ENCODE peak calls at places on chromosomes 16 and 17, in four cellular contexts. G is HEK293T, P is HepG2, Q is K562. F is an unnamed sample.

GRCh38 chr17:75032896-75033294 is 13.9 kb downstream of the ATP5PD start:
- DNase-seq in G (no peak), P (no peak), Q (no peak), F (no peak)

GRCh38 chr17:58692239-58693055 is at the start of gene RAD51C:
- DNase-seq in G (peak), P (peak), Q (peak), F (peak)

GRCh38 chr17:75394332-75394918 is 11.1 kb downstream of the GRB2 start:
- DNase-seq in G (no peak), P (no peak), Q (no peak), F (no peak)

GRCh38 chr17:7060165-7060890 is 16.4 kb upstream of the SLC16A11 start:
- DNase-seq in G (no peak), P (peak), Q (peak), F (no peak)

GRCh38 chr17:51636291-51636690 is 375.9 kb downstream of the UTP18 start:
- DNase-seq in G (no peak), P (no peak), Q (no peak), F (peak)

GRCh38 chr17:34312080-34312479 is 7.2 kb upstream of the CCL8 start:
- DNase-seq in G (no peak), P (no peak), Q (no peak), F (no peak)

GRCh38 chr16:48970216-48970615 is 311.4 kb downstream of the CBLN1 start:
- DNase-seq in G (no peak), P (no peak), Q (no peak), F (no peak)

GRCh38 chr16:77899416-77899815 is 111.1 kb downstream of the VAT1L start:
- DNase-seq in G (no peak), P (no peak), Q (no peak), F (no peak)

GRCh38 chr17:37562016-37562745 is 47.0 kb downstream of the SYNRG start:
- DNase-seq in G (no peak), P (no peak), Q (no peak), F (no peak)

GRCh38 chr16:67186550-67186950 is 2.8 kb upstream of the MATCAP1 start:
- DNase-seq in G (no peak), P (no peak), Q (no peak), F (peak)

GRCh38 chr17:14211778-14212177 is 24.9 kb downstream of the CDRT15 start:
- DNase-seq in G (peak), P (no peak), Q (peak), F (peak)

GRCh38 chr16:54178491-54178976 is 108.1 kb downstream of the IRX3 start:
- DNase-seq in G (no peak), P (no peak), Q (no peak), F (no peak)

GRCh38 chr16:2471653-2472487 is 773 bp downstream of the NTN3 start:
- DNase-seq in G (no peak), P (no peak), Q (no peak), F (no peak)

DNA sequence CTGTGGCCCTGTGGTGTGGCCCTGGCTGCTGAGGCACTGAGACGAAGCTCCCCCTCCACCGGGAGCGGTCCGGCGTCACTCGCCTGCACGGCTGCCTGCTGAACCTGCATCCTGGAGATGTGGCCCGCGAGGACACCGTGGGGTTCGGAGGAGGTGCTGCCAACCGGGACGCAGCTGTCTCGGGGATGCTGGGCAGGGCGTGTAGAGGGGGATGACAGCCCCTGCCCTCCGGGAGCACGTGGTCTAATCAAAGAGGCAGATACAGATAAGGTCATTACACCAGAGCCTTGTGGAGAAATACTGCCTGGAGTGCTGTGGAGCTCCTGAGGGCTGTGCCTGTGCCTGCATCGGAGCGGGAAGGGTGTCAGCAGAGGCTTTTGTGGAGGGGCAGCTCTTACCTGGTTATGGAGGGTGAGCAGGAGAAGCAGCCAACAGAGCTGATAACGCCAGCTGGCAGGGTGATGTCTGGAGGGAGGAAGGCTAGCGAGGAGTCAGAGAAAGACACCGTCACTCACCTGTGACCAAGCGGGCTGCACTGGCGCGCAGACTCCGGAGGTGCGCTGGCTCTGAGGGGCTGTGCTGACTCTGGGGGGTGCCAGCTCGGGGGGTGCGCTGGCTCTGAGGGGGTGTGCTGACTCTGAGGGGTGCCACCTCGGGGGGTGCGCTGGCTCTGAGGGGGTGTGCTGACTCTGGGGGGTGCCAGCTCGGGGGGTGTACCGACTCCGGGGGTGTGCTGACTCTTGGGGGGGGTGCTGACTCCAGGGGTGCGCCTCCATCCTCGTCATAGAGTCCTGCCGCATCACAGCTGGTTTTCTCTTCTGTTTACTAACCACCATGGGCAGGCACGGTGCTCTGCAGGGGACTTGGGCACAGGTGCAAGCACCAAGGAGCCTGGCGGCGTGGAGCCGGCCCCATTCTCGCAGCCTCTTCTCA is 104.7 kb upstream of the CHMP6 start:
- DNase-seq in G (no peak), P (no peak), Q (no peak), F (no peak)
- TF ChIP-seq ELF4 in G (no peak), P (no peak), Q (no peak), F (no peak)

GRCh38 chr17:81463506-81463905 is 49.1 kb downstream of the ACTG1 start:
- DNase-seq in G (no peak), P (no peak), Q (no peak), F (no peak)
- TF ChIP-seq ELF4 in G (no peak), P (no peak), Q (no peak), F (no peak)

GRCh38 chr16:56658476-56658875 is 717 bp downstream of the MT1F start:
- DNase-seq in G (no peak), P (no peak), Q (no peak), F (no peak)
- TF ChIP-seq ELF4 in G (no peak), P (no peak), Q (no peak), F (no peak)

DNA sequence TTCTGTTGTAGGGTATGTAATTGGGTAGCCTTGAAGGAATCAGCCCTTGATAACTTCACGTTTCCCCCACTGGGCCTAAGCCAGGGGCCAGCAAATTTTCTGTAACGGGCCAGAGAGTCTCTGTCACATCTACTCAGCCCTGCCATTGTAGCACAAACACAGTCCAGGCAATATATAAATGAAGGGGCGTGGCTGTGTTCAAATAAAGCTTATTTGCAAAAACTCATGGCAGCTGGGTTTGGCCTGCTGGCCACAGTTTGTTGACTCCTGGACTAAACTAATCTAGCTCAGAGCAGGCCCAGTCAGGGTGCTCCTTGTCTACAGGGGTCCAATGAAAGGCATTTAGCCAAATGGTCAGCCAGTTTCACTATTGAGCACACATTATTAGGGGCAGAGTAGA is 141.6 kb downstream of the CCDC182 start:
- DNase-seq in G (no peak), P (no peak), Q (no peak), F (no peak)
- TF ChIP-seq ELF4 in G (no peak), P (no peak), Q (no peak), F (no peak)

GRCh38 chr17:68401288-68401687 is 56.0 kb downstream of the WIPI1 start:
- DNase-seq in G (no peak), P (no peak), Q (no peak), F (no peak)

GRCh38 chr17:68398731-68399637 is 58.3 kb downstream of the WIPI1 start:
- DNase-seq in G (peak), P (peak), Q (peak), F (peak)

GRCh38 chr17:68396795-68397536 is 60.3 kb downstream of the WIPI1 start:
- DNase-seq in G (no peak), P (no peak), Q (no peak), F (no peak)

GRCh38 chr17:68400404-68400735 is 56.9 kb downstream of the WIPI1 start:
- DNase-seq in G (no peak), P (no peak), Q (no peak), F (no peak)

GRCh38 chr17:68399638-68400403 is 57.5 kb downstream of the WIPI1 start:
- DNase-seq in G (no peak), P (no peak), Q (no peak), F (no peak)
- TF ChIP-seq ELF4 in G (no peak), P (no peak), Q (no peak), F (no peak)

GRCh38 chr17:79041041-79041570 is 17.1 kb downstream of the C1QTNF1 start:
- DNase-seq in G (no peak), P (no peak), Q (no peak), F (no peak)

GRCh38 chr17:79039171-79039570 is 15.2 kb downstream of the C1QTNF1 start:
- DNase-seq in G (no peak), P (no peak), Q (no peak), F (no peak)

GRCh38 chr17:79036181-79036580 is 12.2 kb downstream of the C1QTNF1 start:
- DNase-seq in G (no peak), P (no peak), Q (no peak), F (no peak)

GRCh38 chr17:79036609-79037008 is 12.6 kb downstream of the C1QTNF1 start:
- DNase-seq in G (no peak), P (no peak), Q (peak), F (no peak)

DNA sequence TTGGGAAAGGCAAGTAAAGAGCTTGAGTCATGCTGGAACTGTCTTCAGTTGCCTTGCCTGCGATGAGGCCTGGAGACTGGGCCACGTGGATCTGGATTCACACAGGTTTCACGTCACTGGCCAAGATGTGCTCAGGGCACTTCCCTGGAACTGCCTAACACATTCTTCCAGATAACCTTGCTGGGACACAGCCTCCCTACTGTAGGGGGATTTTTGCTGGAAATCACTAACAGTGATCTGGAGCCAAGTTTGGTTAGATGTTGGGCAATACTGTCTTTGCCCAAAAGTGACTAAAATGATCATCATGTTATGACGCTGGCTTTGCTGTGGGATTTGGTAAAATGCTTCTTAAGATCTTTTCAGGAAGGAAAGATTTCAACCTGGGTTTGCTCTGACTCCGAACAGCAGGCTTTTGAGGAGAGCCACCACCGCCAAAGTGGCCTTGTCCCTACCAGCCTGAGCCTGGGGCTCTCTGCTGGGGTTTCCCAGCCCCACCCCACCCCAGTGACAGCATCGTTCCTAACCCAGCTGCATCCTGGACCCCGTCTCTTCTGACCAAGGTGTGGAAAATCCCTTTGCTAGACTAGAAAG is 14.7 kb downstream of the C1QTNF1 start:
- DNase-seq in G (no peak), P (no peak), Q (no peak), F (no peak)
- TF ChIP-seq ELF4 in G (no peak), P (no peak), Q (no peak), F (no peak)

DNA sequence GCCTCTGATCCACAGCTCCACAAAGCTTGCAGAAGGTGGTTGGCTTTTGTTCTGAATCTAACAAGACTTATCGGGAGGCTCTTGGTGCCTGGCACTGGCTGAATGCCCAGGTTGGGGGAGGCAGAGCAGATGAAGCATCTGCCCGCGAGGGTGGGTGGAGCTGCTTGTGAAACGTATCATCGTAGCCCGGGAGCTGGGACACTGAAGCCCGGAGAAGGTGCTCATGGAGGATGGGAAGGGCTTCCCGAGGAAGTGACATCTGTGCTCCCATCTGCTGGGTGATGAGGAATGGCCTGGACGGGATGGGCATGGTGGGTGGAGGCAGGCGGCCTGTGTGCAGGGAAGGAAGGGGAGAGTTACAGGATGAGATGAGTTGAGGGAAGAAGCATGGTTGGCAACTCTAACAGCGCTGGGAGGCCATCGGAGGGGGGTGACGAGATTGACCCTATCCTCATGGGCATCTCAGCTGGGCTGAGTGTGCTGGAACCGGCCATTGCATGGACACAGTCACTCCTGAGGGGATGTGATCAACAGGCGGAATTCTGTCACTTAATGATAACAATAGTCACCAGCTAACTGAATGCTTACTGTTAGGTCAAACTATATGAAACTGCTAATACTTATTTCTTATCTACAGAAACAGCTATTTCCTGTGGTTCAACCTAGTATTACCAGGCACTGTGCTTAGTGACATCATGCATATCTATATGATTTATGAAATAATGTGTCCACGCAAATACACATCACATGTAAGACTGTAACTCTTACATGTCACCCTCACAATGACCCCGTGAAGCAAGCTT is 102.7 kb downstream of the ABCC6 start:
- DNase-seq in G (no peak), P (no peak), Q (peak), F (no peak)
- TF ChIP-seq ELF4 in G (no peak), P (no peak), Q (peak), F (no peak)